ENCODE peak calls at places on chromosomes 6 and 20, in ten cellular contexts. G, Z, J, V, P, Q, S, Y, T and M are unnamed samples.

GRCh38 chr6:39594304-39594703 is 130.9 kb downstream of the KIF6 start:
- DNase-seq in G (no peak), J (no peak), P (no peak), Z (no peak), T (no peak), S (no peak), V (no peak), Q (no peak), Y (no peak), M (no peak)

GRCh38 chr20:1144401-1145172 is 26.2 kb downstream of the PSMF1 start:
- DNase-seq in T (no peak), Y (no peak), S (no peak), G (no peak), V (no peak), Z (no peak), Q (no peak), P (no peak), J (no peak), M (no peak)

GRCh38 chr20:33689973-33690372 is 3.8 kb upstream of the E2F1 start:
- DNase-seq in G (peak; percentile 47), J (no peak), Q (no peak), P (no peak), T (no peak), Z (no peak), V (no peak), Y (no peak), S (no peak), M (no peak)

GRCh38 chr6:39892490-39893129 is 41.7 kb downstream of the MOCS1 start:
- DNase-seq in Z (peak; percentile 60), Y (peak; percentile 73), Q (peak; percentile 72), J (peak; percentile 61), T (peak; percentile 38), P (no peak), S (peak; percentile 81), V (peak; percentile 73), G (no peak), M (peak; percentile 64)

GRCh38 chr6:74626288-74626687 is 579.6 kb downstream of the COL12A1 start:
- DNase-seq in G (no peak), J (no peak), Y (no peak), Q (peak; percentile 55), T (no peak), P (no peak), Z (no peak), S (no peak), V (no peak), M (no peak)

GRCh38 chr20:45972500-45973183 is 639 bp upstream of the ZNF335 start:
- DNase-seq in G (no peak), Q (no peak), J (peak; percentile 98), T (no peak), Z (no peak), P (no peak), Y (peak; percentile 94), S (no peak), V (no peak), M (no peak)

GRCh38 chr6:25296217-25296905 is 17.2 kb downstream of the CARMIL1 start:
- DNase-seq in V (no peak), Z (no peak), J (no peak), Q (no peak), G (no peak), P (no peak), Y (no peak), S (no peak), T (no peak), M (no peak)

GRCh38 chr20:50663095-50663821 is 28.1 kb downstream of the RIPOR3 start:
- DNase-seq in T (peak; percentile 79), J (no peak), V (no peak), Z (no peak), P (peak; percentile 21), Q (no peak), G (no peak), S (no peak), Y (no peak), M (no peak)

GRCh38 chr6:39074486-39074885 is 25.9 kb downstream of the GLP1R start:
- DNase-seq in V (no peak), Q (no peak), J (no peak), G (no peak), S (no peak), Z (no peak), T (no peak), Y (no peak), P (no peak), M (no peak)

GRCh38 chr6:42313941-42314570 is 96.4 kb upstream of the MRPS10 start:
- DNase-seq in G (no peak), Z (no peak), Y (no peak), P (no peak), T (no peak), J (no peak), V (no peak), S (no peak), Q (no peak), M (no peak)

GRCh38 chr6:56528412-56528841 is 114.3 kb downstream of the DST start:
- DNase-seq in T (no peak), Q (no peak), V (no peak), S (no peak), G (no peak), J (no peak), P (no peak), Z (no peak), Y (no peak), M (no peak)

GRCh38 chr20:49892260-49893216 is 22.8 kb downstream of the SPATA2 start:
- DNase-seq in G (no peak), J (no peak), Q (no peak), V (no peak), Y (peak; percentile 32), T (no peak), S (no peak), P (no peak), Z (no peak), M (no peak)

GRCh38 chr6:26195376-26195923 is 108.2 kb downstream of the HFE start:
- DNase-seq in Q (peak; percentile 87), J (peak; percentile 69), P (peak; percentile 89), Y (peak; percentile 95), V (no peak), T (peak; percentile 82), S (peak; percentile 66), Z (no peak), G (peak; percentile 76), M (peak; percentile 55)

GRCh38 chr6:134619789-134620188 is 301.9 kb upstream of the SGK1 start:
- DNase-seq in V (no peak), S (no peak), J (no peak), G (no peak), T (no peak), Y (no peak), P (no peak), Z (no peak), Q (no peak), M (no peak)

GRCh38 chr6:145704153-145704781 is 31.1 kb downstream of the EPM2A start:
- DNase-seq in P (no peak), S (no peak), T (no peak), G (no peak), Z (no peak), J (peak; percentile 4), Q (no peak), Y (no peak), V (no peak), M (no peak)

GRCh38 chr20:58649288-58650180 is 1.5 kb upstream of the STX16 start:
- DNase-seq in Z (no peak), V (peak; percentile 55), Y (peak; percentile 61), G (no peak), Q (peak; percentile 51), T (no peak), P (no peak), S (peak; percentile 27), J (peak; percentile 51), M (no peak)

GRCh38 chr6:133568970-133569889 is 319.7 kb upstream of the TCF21 start:
- DNase-seq in J (peak; percentile 41), G (no peak), Y (no peak), S (peak; percentile 13), V (no peak), Q (peak; percentile 75), T (peak; percentile 96), Z (no peak), P (peak; percentile 7), M (no peak)

GRCh38 chr6:150142304-150142656 is 564 bp upstream of the PPP1R14C start:
- DNase-seq in Y (peak; percentile 60), V (peak; percentile 29), J (no peak), Z (no peak), Q (peak; percentile 52), P (no peak), T (no peak), S (no peak), G (no peak), M (no peak)

GRCh38 chr20:34751453-34751852 is 47.3 kb downstream of the TP53INP2 start:
- DNase-seq in Z (no peak), Q (no peak), S (no peak), V (no peak), P (no peak), J (no peak), Y (no peak), G (no peak), T (no peak), M (no peak)

GRCh38 chr6:46967950-46968349 is 46.2 kb upstream of the ADGRF5 start:
- DNase-seq in T (no peak), V (no peak), S (no peak), Z (no peak), J (no peak), Q (no peak), G (no peak), Y (no peak), P (no peak), M (no peak)
- TF ChIP-seq CTCF in T (no peak), V (no peak), S (no peak), Z (no peak), J (no peak), Q (no peak), G (no peak), Y (no peak), P (no peak), M (no peak)

GRCh38 chr6:13296536-13296997 is 31.8 kb downstream of the TBC1D7 start:
- DNase-seq in T (no peak), J (no peak), V (no peak), Q (peak; percentile 13), S (no peak), P (no peak), G (no peak), Z (no peak), Y (no peak), M (no peak)
- TF ChIP-seq CTCF in T (no peak), J (no peak), V (no peak), Q (peak; percentile 23), S (no peak), P (no peak), G (no peak), Z (no peak), Y (no peak), M (no peak)

DNA sequence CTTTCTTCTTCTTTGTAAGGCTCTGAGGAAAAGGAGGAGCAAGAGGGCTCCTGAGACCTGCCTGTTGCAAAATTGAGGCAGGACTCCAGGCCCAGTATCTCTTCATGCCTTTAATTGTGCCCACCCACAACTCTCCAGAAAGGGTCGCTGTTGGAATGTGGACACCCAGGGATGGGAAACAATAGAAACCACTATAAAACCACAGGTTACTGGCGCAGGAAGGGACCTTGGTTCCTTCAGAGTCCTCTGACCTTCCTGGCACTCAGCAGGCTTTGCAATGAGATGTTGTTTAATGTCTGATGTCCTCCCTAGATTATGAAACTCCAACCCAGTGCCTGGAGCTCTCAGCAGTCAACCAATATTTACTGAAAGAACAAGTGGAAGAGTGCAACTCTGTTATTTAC is 136.9 kb downstream of the FNDC1 start:
- DNase-seq in J (no peak), Z (no peak), V (no peak), S (no peak), P (no peak), Q (no peak), T (no peak), Y (no peak), G (no peak), M (no peak)
- TF ChIP-seq CTCF in J (no peak), Z (no peak), V (no peak), S (no peak), P (no peak), Q (no peak), T (no peak), Y (no peak), G (no peak), M (no peak)

GRCh38 chr6:112282217-112282616 is 27.9 kb upstream of the LAMA4 start:
- DNase-seq in P (no peak), T (peak; percentile 25), J (no peak), Z (no peak), Q (peak; percentile 50), G (no peak), Y (peak; percentile 44), V (peak; percentile 26), S (no peak), M (peak; percentile 20)
- TF ChIP-seq CTCF in P (no peak), T (no peak), J (no peak), Z (no peak), Q (peak; percentile 16), G (no peak), Y (peak; percentile 23), V (no peak), S (no peak), M (peak; percentile 33)